ENCODE peak calls at places on chromosomes 13 and 19, in eight cellular contexts. X is activated CD4-positive, CD25-positive, alpha-beta regulatory T cell treated with anti-CD3 and anti-CD28 coated beads, Interleukin-2, amount 50 U/mL, for 72 hours; A is substantia nigra; G is fibroblast of pulmonary artery; K is AG10803; R is stimulated activated CD4-positive, alpha-beta T cell treated with anti-CD3 and anti-CD28 coated beads, TNF-alpha, amount 100 ng/mL, for 4 hours; O is lower leg skin; H is stimulated activated CD8-positive, alpha-beta memory T cell treated with anti-CD3 and anti-CD28 coated beads, Interleukin-12 subunit alpha, Interleukin-12 subunit beta, amount 100 ng/mL, for 1 hour. Q is an unnamed sample.

GRCh38 chr13:106561551-106562170 is 6.3 kb downstream of the ARGLU1 start:
- DNase-seq in G (peak; percentile 64), H (no peak), O (no peak), K (no peak), A (no peak), R (peak; percentile 9), X (peak; percentile 33), Q (peak; percentile 40)

GRCh38 chr13:19592657-19593175 is 31.4 kb upstream of the TPTE2 start:
- DNase-seq in H (no peak), K (no peak), G (no peak), A (no peak), O (no peak), X (no peak), R (no peak), Q (no peak)

GRCh38 chr13:94119360-94119936 is 360.0 kb downstream of the DCT start:
- DNase-seq in G (no peak), O (no peak), A (no peak), R (no peak), H (no peak), X (no peak), K (no peak), Q (no peak)

GRCh38 chr19:3821857-3822364 is 35.7 kb upstream of the MATK start:
- DNase-seq in K (peak; percentile 15), A (no peak), R (peak; percentile 91), H (peak; percentile 81), X (peak; percentile 99), O (peak; percentile 26), G (peak; percentile 41), Q (peak; percentile 26)

GRCh38 chr19:41528106-41528505 is 47.9 kb upstream of the CEACAM21 start:
- DNase-seq in K (no peak), O (no peak), H (no peak), A (no peak), R (no peak), X (no peak), G (no peak), Q (no peak)

GRCh38 chr13:24050796-24051715 is 109.5 kb upstream of the SPATA13 start:
- DNase-seq in K (no peak), R (no peak), H (no peak), O (no peak), X (no peak), G (no peak), A (no peak), Q (no peak)

GRCh38 chr19:2360876-2361232 is 789 bp downstream of the TMPRSS9 start:
- DNase-seq in G (no peak), H (no peak), A (no peak), K (no peak), R (no peak), X (no peak), O (no peak), Q (no peak)

GRCh38 chr19:30703645-30704044 is 331.5 kb downstream of the ZNF536 start:
- DNase-seq in H (no peak), K (no peak), R (no peak), O (no peak), A (no peak), G (no peak), X (no peak), Q (no peak)

GRCh38 chr13:79457948-79458347 is 23.0 kb upstream of the NDFIP2 start:
- DNase-seq in A (no peak), G (peak; percentile 86), X (no peak), O (no peak), H (no peak), K (peak; percentile 59), R (no peak), Q (peak; percentile 93)

GRCh38 chr13:26370495-26370990 is 116.6 kb downstream of the CDK8 start:
- DNase-seq in O (no peak), A (no peak), K (no peak), X (no peak), H (no peak), R (no peak), G (no peak), Q (no peak)

GRCh38 chr19:11191934-11192333 is 5.4 kb downstream of the KANK2 start:
- DNase-seq in O (no peak), R (no peak), X (no peak), K (no peak), H (no peak), G (no peak), A (no peak), Q (no peak)

GRCh38 chr13:31962661-31963345 is 68.8 kb upstream of the FRY start:
- DNase-seq in K (no peak), O (no peak), G (no peak), H (no peak), R (no peak), A (no peak), X (no peak), Q (peak; percentile 20)

GRCh38 chr13:110421696-110422395 is 114.8 kb downstream of the COL4A2 start:
- DNase-seq in H (no peak), G (peak; percentile 76), O (no peak), K (peak; percentile 83), X (no peak), R (no peak), A (no peak), Q (peak; percentile 95)

GRCh38 chr19:17751103-17751911 is at the start of gene FCHO1:
- DNase-seq in A (peak; percentile 21), K (no peak), H (peak; percentile 84), O (no peak), X (peak; percentile 81), R (peak; percentile 64), G (no peak), Q (no peak)

GRCh38 chr13:91174886-91175501 is 172.5 kb upstream of the MIR17HG start:
- DNase-seq in O (no peak), G (no peak), A (no peak), R (no peak), K (no peak), X (no peak), H (no peak), Q (no peak)

GRCh38 chr19:19460258-19460731 is 54.8 kb downstream of the GATAD2A start:
- DNase-seq in X (peak; percentile 48), A (no peak), O (no peak), H (no peak), K (no peak), G (no peak), R (no peak), Q (no peak)

GRCh38 chr19:1327125-1327524 is 41.5 kb downstream of the EFNA2 start:
- DNase-seq in X (no peak), K (no peak), G (no peak), O (no peak), H (no peak), R (no peak), A (no peak), Q (no peak)

GRCh38 chr13:59677966-59678814 is 485.5 kb downstream of the DIAPH3 start:
- DNase-seq in A (no peak), R (no peak), O (no peak), G (peak; percentile 87), X (no peak), K (peak; percentile 57), H (no peak), Q (peak; percentile 87)

GRCh38 chr19:23817519-23817918 is 58.8 kb upstream of the ZNF681 start:
- DNase-seq in K (no peak), R (no peak), X (no peak), G (peak; percentile 8), O (no peak), A (no peak), H (no peak), Q (peak; percentile 66)

GRCh38 chr19:11269408-11269807 is 7.1 kb upstream of the DOCK6 start:
- DNase-seq in X (no peak), H (no peak), K (no peak), A (no peak), G (peak; percentile 39), R (no peak), O (no peak), Q (peak; percentile 40)

Q was measured in choroid plexus epithelial cell.